ENCODE peak calls at places on chromosomes 3 and 15, in six cellular contexts. P, W, Y, S, F and J are unnamed samples.
A peak's percentile ranks its signal among the peaks of the same experiment; 100 is the strongest.

GRCh38 chr3:153210116-153210515 is 48.1 kb downstream of the RAP2B start:
- DNase-seq in P (peak; percentile 62), S (no peak), Y (no peak), W (no peak), F (peak; percentile 40), J (peak; percentile 52)

GRCh38 chr3:7447197-7447769 is 586.4 kb downstream of the GRM7 start:
- DNase-seq in P (no peak), F (no peak), Y (no peak), W (no peak), S (no peak), J (no peak)

GRCh38 chr3:24590344-24590880 is 95.8 kb upstream of the THRB start:
- DNase-seq in W (no peak), P (peak; percentile 39), F (no peak), Y (no peak), S (no peak), J (peak; percentile 16)

GRCh38 chr15:73982251-73982962 is 9.7 kb downstream of the STOML1 start:
- DNase-seq in W (peak; percentile 96), S (no peak), Y (peak; percentile 86), P (peak; percentile 91), F (peak; percentile 92), J (peak; percentile 95)

GRCh38 chr3:53083949-53084309 is 38.1 kb upstream of the SFMBT1 start:
- DNase-seq in S (no peak), W (no peak), F (peak; percentile 8), Y (no peak), P (no peak), J (no peak)

GRCh38 chr3:27939940-27940339 is 217.8 kb upstream of the EOMES start:
- DNase-seq in S (no peak), F (peak; percentile 39), W (no peak), P (peak; percentile 60), Y (no peak), J (peak; percentile 63)

GRCh38 chr3:174884776-174885568 is 25.8 kb downstream of the NAALADL2 start:
- DNase-seq in Y (no peak), W (no peak), F (no peak), P (no peak), S (no peak), J (no peak)

GRCh38 chr15:63891079-63891762 is 57.5 kb upstream of the HERC1 start:
- DNase-seq in S (peak; percentile 55), Y (peak; percentile 73), W (peak; percentile 82), F (peak; percentile 84), P (peak; percentile 83), J (peak; percentile 84)

GRCh38 chr3:45194791-45195190 is 31.3 kb downstream of the TMEM158 start:
- DNase-seq in P (no peak), F (no peak), Y (no peak), S (no peak), W (no peak), J (no peak)

GRCh38 chr3:15157441-15157840 is 48.6 kb upstream of the CAPN7 start:
- DNase-seq in S (no peak), P (no peak), F (no peak), W (no peak), Y (no peak), J (no peak)

GRCh38 chr3:11784962-11785361 is 61.7 kb downstream of the TAMM41 start:
- DNase-seq in F (no peak), P (peak; percentile 5), W (no peak), S (no peak), Y (no peak), J (no peak)

GRCh38 chr15:40936709-40937666 is 7.8 kb downstream of the DLL4 start:
- DNase-seq in W (no peak), F (no peak), S (no peak), P (peak; percentile 73), Y (no peak), J (peak; percentile 65)

GRCh38 chr15:65303687-65304392 is 637 bp upstream of the RNU5B-1 start:
- DNase-seq in F (peak; percentile 70), P (peak; percentile 71), S (peak; percentile 60), Y (peak; percentile 60), W (no peak), J (peak; percentile 68)

GRCh38 chr15:84879088-84879780 is 5.2 kb upstream of the SLC28A1 start:
- DNase-seq in F (no peak), Y (no peak), S (no peak), W (no peak), P (no peak), J (no peak)

GRCh38 chr3:102374863-102375637 is 59.8 kb upstream of the ZPLD1 start:
- DNase-seq in W (no peak), F (no peak), S (no peak), P (no peak), Y (no peak), J (no peak)

GRCh38 chr3:52144034-52144795 is 10.0 kb downstream of the POC1A start:
- DNase-seq in F (peak; percentile 89), Y (peak; percentile 87), W (peak; percentile 92), S (peak; percentile 73), P (peak; percentile 91), J (peak; percentile 90)

GRCh38 chr15:59294961-59295741 is 77.5 kb downstream of the MYO1E start:
- DNase-seq in P (peak; percentile 90), S (no peak), W (no peak), F (peak; percentile 82), Y (peak; percentile 18), J (peak; percentile 77)

GRCh38 chr3:176147251-176147650 is 1050.0 kb downstream of the TBL1XR1 start:
- DNase-seq in Y (no peak), F (no peak), S (no peak), P (no peak), W (no peak), J (no peak)

GRCh38 chr3:36893137-36893557 is 51.7 kb downstream of the TRANK1 start:
- DNase-seq in F (peak; percentile 90), P (peak; percentile 89), Y (peak; percentile 65), S (no peak), W (no peak), J (peak; percentile 88)

GRCh38 chr15:34709866-34710265 is 44.9 kb downstream of the GJD2 start:
- DNase-seq in W (no peak), Y (no peak), S (no peak), P (peak; percentile 38), F (no peak), J (no peak)

GRCh38 chr15:60381148-60381788 is 16.5 kb downstream of the ANXA2 start:
- DNase-seq in W (no peak), S (no peak), Y (no peak), F (peak; percentile 60), P (no peak), J (peak; percentile 70)

GRCh38 chr3:154430014-154430413 is at the start of gene GPR149:
- DNase-seq in S (no peak), Y (no peak), F (no peak), W (no peak), P (no peak), J (no peak)

GRCh38 chr15:87118424-87118823 is 1038.8 kb downstream of the AGBL1 start:
- DNase-seq in W (no peak), S (no peak), P (no peak), F (no peak), Y (no peak), J (no peak)

GRCh38 chr3:79497447-79498111 is 270.2 kb downstream of the ROBO1 start:
- DNase-seq in S (no peak), F (peak; percentile 38), Y (no peak), W (no peak), P (peak; percentile 58), J (peak; percentile 30)

GRCh38 chr3:47010050-47010712 is 30.7 kb downstream of the NBEAL2 start:
- DNase-seq in W (no peak), F (no peak), Y (no peak), P (no peak), S (peak; percentile 10), J (no peak)

GRCh38 chr15:38690737-38691332 is 126.2 kb upstream of the RASGRP1 start:
- DNase-seq in S (peak; percentile 46), F (peak; percentile 85), W (no peak), P (peak; percentile 86), Y (peak; percentile 27), J (peak; percentile 80)

GRCh38 chr15:65370885-65371284 is 6.9 kb downstream of the IGDCC3 start:
- DNase-seq in P (no peak), S (no peak), W (peak; percentile 29), F (no peak), Y (no peak), J (no peak)

GRCh38 chr15:68231102-68231818 is 1.7 kb upstream of the CLN6 start:
- DNase-seq in W (peak; percentile 34), F (no peak), S (no peak), P (no peak), Y (no peak), J (no peak)

GRCh38 chr15:75178938-75179772 is 22.5 kb upstream of the C15orf39 start:
- DNase-seq in P (no peak), W (no peak), F (no peak), S (no peak), Y (no peak), J (no peak)
- H3K4me3 ChIP-seq in P (peak overlapping the region; percentile 25), W (peak overlapping the region; percentile 7), F (peak overlapping the region; percentile 13), S (no peak overlapping the region), Y (peak overlapping the region; percentile 41), J (no peak overlapping the region)

GRCh38 chr15:42066764-42067415 is 27.5 kb downstream of the PLA2G4D start:
- DNase-seq in S (no peak), F (no peak), W (no peak), P (no peak), Y (no peak), J (no peak)
- TF ChIP-seq CTCF in S (no peak), F (no peak), W (no peak), P (no peak), Y (no peak), J (no peak)

GRCh38 chr3:186985713-186986364 is 55.5 kb downstream of the ST6GAL1 start:
- DNase-seq in P (no peak), Y (no peak), W (no peak), S (no peak), F (no peak), J (no peak)
- H3K4me3 ChIP-seq in P (no peak overlapping the region), Y (no peak overlapping the region), W (no peak overlapping the region), S (no peak overlapping the region), F (no peak overlapping the region), J (no peak overlapping the region)

DNA sequence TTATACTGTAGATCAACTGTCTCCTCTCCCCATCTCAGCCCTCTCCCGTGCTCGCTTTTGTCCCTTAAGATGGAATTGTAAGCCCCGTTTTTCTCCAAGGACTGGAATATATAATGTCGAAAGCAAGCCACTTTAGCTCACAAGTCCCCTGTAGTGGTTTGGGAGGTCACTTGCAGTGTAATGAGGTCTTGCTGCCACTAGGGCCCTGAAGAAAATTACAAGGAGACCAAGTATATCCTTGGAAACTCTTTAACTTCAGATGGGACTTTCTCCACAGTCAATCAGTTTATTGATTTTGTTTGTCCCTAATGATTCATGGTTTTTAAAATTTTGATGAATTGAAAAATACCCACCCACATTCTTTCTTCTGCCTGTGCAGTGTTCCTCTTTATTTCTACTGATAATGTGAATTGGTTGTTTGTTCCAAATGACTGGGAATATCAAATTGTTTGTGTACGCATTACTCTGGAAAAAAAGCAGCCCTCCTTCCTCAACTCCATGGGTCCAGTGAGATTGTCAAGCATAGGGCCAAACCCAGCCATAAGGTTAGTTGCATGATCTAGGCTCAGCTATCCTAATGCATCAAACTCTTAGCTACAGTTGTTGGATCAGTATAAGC is 294.8 kb downstream of the MCTP2 start:
- DNase-seq in W (no peak), F (no peak), Y (no peak), S (no peak), P (no peak), J (no peak)
- TF ChIP-seq CTCF in W (no peak), F (no peak), Y (peak; percentile 40), S (no peak), P (peak; percentile 22), J (peak; percentile 28)